ENCODE peak calls at places on chromosomes 11 and 22, in seven cellular contexts. One of them, this sample, is unnamed.

GRCh38 chr22:49600452-49600847 is 227.2 kb downstream of the BRD1 start:
- DNase-seq in lower leg skin: no peak
- DNase-seq in adrenal gland: no peak
- DNase-seq in ovary: no peak
- DNase-seq in testis: no peak
- DNase-seq in uterus: no peak
- DNase-seq in transverse colon: no peak
- DNase-seq in this sample: no peak

GRCh38 chr11:38948392-38948791 is 2350.4 kb upstream of the RAG2 start:
- DNase-seq in adrenal gland: no peak
- DNase-seq in uterus: no peak
- DNase-seq in lower leg skin: no peak
- DNase-seq in ovary: no peak
- DNase-seq in transverse colon: no peak
- DNase-seq in testis: no peak
- DNase-seq in this sample: no peak

GRCh38 chr11:12461516-12461915 is 84.1 kb downstream of the PARVA start:
- DNase-seq in testis: no peak
- DNase-seq in uterus: no peak
- DNase-seq in lower leg skin: no peak
- DNase-seq in ovary: no peak
- DNase-seq in transverse colon: no peak
- DNase-seq in adrenal gland: peak
- DNase-seq in this sample: no peak

GRCh38 chr11:12811861-12812260 is 137.6 kb downstream of the TEAD1 start:
- DNase-seq in testis: no peak
- DNase-seq in ovary: no peak
- DNase-seq in lower leg skin: no peak
- DNase-seq in uterus: no peak
- DNase-seq in adrenal gland: no peak
- DNase-seq in transverse colon: no peak
- DNase-seq in this sample: no peak

GRCh38 chr11:77071671-77072605 is 5.2 kb downstream of the CAPN5 start:
- DNase-seq in uterus: peak
- DNase-seq in transverse colon: peak
- DNase-seq in lower leg skin: no peak
- DNase-seq in ovary: no peak
- DNase-seq in adrenal gland: peak
- DNase-seq in testis: no peak
- DNase-seq in this sample: no peak

GRCh38 chr11:74681686-74682651 is 49.3 kb downstream of the CHRDL2 start:
- DNase-seq in transverse colon: peak
- DNase-seq in testis: no peak
- DNase-seq in ovary: no peak
- DNase-seq in adrenal gland: no peak
- DNase-seq in uterus: peak
- DNase-seq in lower leg skin: no peak
- DNase-seq in this sample: no peak

GRCh38 chr11:118530683-118531596 is at the start of gene TMEM25:
- DNase-seq in lower leg skin: no peak
- DNase-seq in ovary: peak
- DNase-seq in testis: peak
- DNase-seq in adrenal gland: peak
- DNase-seq in uterus: peak
- DNase-seq in transverse colon: peak
- DNase-seq in this sample: peak

GRCh38 chr11:7964873-7965272 is 374 bp downstream of the NLRP10 start:
- DNase-seq in lower leg skin: no peak
- DNase-seq in uterus: no peak
- DNase-seq in transverse colon: no peak
- DNase-seq in testis: no peak
- DNase-seq in adrenal gland: no peak
- DNase-seq in ovary: no peak
- DNase-seq in this sample: no peak

GRCh38 chr11:80165763-80166162 is 724.9 kb upstream of the TENM4 start:
- DNase-seq in ovary: no peak
- DNase-seq in testis: no peak
- DNase-seq in adrenal gland: no peak
- DNase-seq in uterus: no peak
- DNase-seq in transverse colon: no peak
- DNase-seq in lower leg skin: no peak
- DNase-seq in this sample: no peak

GRCh38 chr11:17171916-17172315 is 35.9 kb downstream of the PIK3C2A start:
- DNase-seq in transverse colon: no peak
- DNase-seq in testis: no peak
- DNase-seq in adrenal gland: no peak
- DNase-seq in uterus: no peak
- DNase-seq in lower leg skin: no peak
- DNase-seq in ovary: no peak
- DNase-seq in this sample: no peak

GRCh38 chr11:122717264-122717867 is 61.8 kb downstream of the UBASH3B start:
- DNase-seq in adrenal gland: peak
- DNase-seq in ovary: no peak
- DNase-seq in testis: no peak
- DNase-seq in transverse colon: peak
- DNase-seq in uterus: no peak
- DNase-seq in lower leg skin: no peak
- DNase-seq in this sample: peak

GRCh38 chr22:19893363-19893762 is 38.7 kb upstream of the GNB1L start:
- DNase-seq in adrenal gland: no peak
- DNase-seq in uterus: no peak
- DNase-seq in testis: no peak
- DNase-seq in ovary: no peak
- DNase-seq in lower leg skin: no peak
- DNase-seq in transverse colon: no peak
- DNase-seq in this sample: no peak

GRCh38 chr22:36953239-36954080 is 40.0 kb downstream of the CSF2RB start:
- DNase-seq in ovary: no peak
- DNase-seq in testis: no peak
- DNase-seq in lower leg skin: no peak
- DNase-seq in transverse colon: no peak
- DNase-seq in uterus: no peak
- DNase-seq in adrenal gland: peak
- DNase-seq in this sample: no peak

GRCh38 chr11:44016129-44016528 is 31.7 kb upstream of the ACCSL start:
- DNase-seq in lower leg skin: no peak
- DNase-seq in adrenal gland: peak
- DNase-seq in uterus: peak
- DNase-seq in ovary: no peak
- DNase-seq in transverse colon: no peak
- DNase-seq in testis: peak
- DNase-seq in this sample: no peak

GRCh38 chr11:12029738-12030363 is 21.4 kb upstream of the DKK3 start:
- DNase-seq in ovary: no peak
- DNase-seq in uterus: no peak
- DNase-seq in transverse colon: no peak
- DNase-seq in testis: no peak
- DNase-seq in adrenal gland: no peak
- DNase-seq in lower leg skin: no peak
- DNase-seq in this sample: no peak

GRCh38 chr11:11157201-11157600 is 195.8 kb downstream of the CSNK2A3 start:
- DNase-seq in testis: peak
- DNase-seq in ovary: no peak
- DNase-seq in adrenal gland: no peak
- DNase-seq in transverse colon: no peak
- DNase-seq in lower leg skin: no peak
- DNase-seq in uterus: no peak
- DNase-seq in this sample: peak

GRCh38 chr11:88555018-88555828 is 217.7 kb upstream of the CTSC start:
- DNase-seq in transverse colon: no peak
- DNase-seq in adrenal gland: no peak
- DNase-seq in ovary: no peak
- DNase-seq in testis: peak
- DNase-seq in lower leg skin: peak
- DNase-seq in uterus: peak
- DNase-seq in this sample: no peak

GRCh38 chr11:127226959-127227358 is 226.4 kb upstream of the KIRREL3 start:
- DNase-seq in lower leg skin: no peak
- DNase-seq in ovary: no peak
- DNase-seq in transverse colon: no peak
- DNase-seq in uterus: no peak
- DNase-seq in adrenal gland: no peak
- DNase-seq in testis: no peak
- DNase-seq in this sample: no peak

GRCh38 chr22:30080805-30081204 is 541 bp downstream of the HORMAD2 start:
- DNase-seq in testis: no peak
- DNase-seq in ovary: no peak
- DNase-seq in adrenal gland: no peak
- DNase-seq in lower leg skin: no peak
- DNase-seq in transverse colon: no peak
- DNase-seq in uterus: no peak
- DNase-seq in this sample: no peak

GRCh38 chr22:37664249-37665101 is 6.0 kb downstream of the PDXP start:
- DNase-seq in testis: peak
- DNase-seq in adrenal gland: no peak
- DNase-seq in lower leg skin: no peak
- DNase-seq in uterus: no peak
- DNase-seq in ovary: no peak
- DNase-seq in transverse colon: peak
- DNase-seq in this sample: no peak

GRCh38 chr11:128663824-128664223 is 30.0 kb upstream of the FLI1 start:
- DNase-seq in testis: no peak
- DNase-seq in adrenal gland: no peak
- DNase-seq in uterus: no peak
- DNase-seq in ovary: no peak
- DNase-seq in lower leg skin: no peak
- DNase-seq in transverse colon: no peak
- DNase-seq in this sample: no peak

GRCh38 chr22:20526628-20527355 is 19.4 kb downstream of the MED15 start:
- DNase-seq in uterus: no peak
- DNase-seq in adrenal gland: no peak
- DNase-seq in transverse colon: no peak
- DNase-seq in testis: no peak
- DNase-seq in lower leg skin: no peak
- DNase-seq in ovary: no peak
- DNase-seq in this sample: no peak

GRCh38 chr22:32858121-32858703 is 56.7 kb downstream of the TIMP3 start:
- DNase-seq in transverse colon: no peak
- DNase-seq in lower leg skin: no peak
- DNase-seq in ovary: no peak
- DNase-seq in adrenal gland: no peak
- DNase-seq in testis: no peak
- DNase-seq in uterus: no peak
- DNase-seq in this sample: no peak

GRCh38 chr11:117913736-117914397 is 15.3 kb downstream of the TMPRSS13 start:
- DNase-seq in uterus: no peak
- DNase-seq in lower leg skin: no peak
- DNase-seq in adrenal gland: no peak
- DNase-seq in testis: no peak
- DNase-seq in transverse colon: no peak
- DNase-seq in ovary: no peak
- DNase-seq in this sample: no peak

GRCh38 chr11:83472831-83473230 is 186.7 kb upstream of the CCDC90B start:
- DNase-seq in transverse colon: no peak
- DNase-seq in lower leg skin: no peak
- DNase-seq in adrenal gland: no peak
- DNase-seq in testis: no peak
- DNase-seq in ovary: no peak
- DNase-seq in uterus: no peak
- DNase-seq in this sample: no peak

GRCh38 chr11:123408619-123409455 is 21.2 kb upstream of the GRAMD1B start:
- DNase-seq in lower leg skin: no peak
- DNase-seq in ovary: no peak
- DNase-seq in testis: no peak
- DNase-seq in adrenal gland: no peak
- DNase-seq in transverse colon: no peak
- DNase-seq in uterus: no peak
- DNase-seq in this sample: no peak

GRCh38 chr11:124875401-124875800 is 10.2 kb downstream of the ROBO3 start:
- DNase-seq in lower leg skin: no peak
- DNase-seq in uterus: no peak
- DNase-seq in ovary: peak
- DNase-seq in testis: no peak
- DNase-seq in adrenal gland: peak
- DNase-seq in transverse colon: no peak
- DNase-seq in this sample: no peak

GRCh38 chr11:4388221-4388620 is 5.3 kb downstream of the TRIM21 start:
- DNase-seq in uterus: no peak
- DNase-seq in lower leg skin: no peak
- DNase-seq in adrenal gland: no peak
- DNase-seq in ovary: no peak
- DNase-seq in testis: no peak
- DNase-seq in transverse colon: no peak
- DNase-seq in this sample: no peak

GRCh38 chr11:4393209-4394196 is at the start of gene TRIM21:
- DNase-seq in adrenal gland: peak
- DNase-seq in transverse colon: peak
- DNase-seq in testis: peak
- DNase-seq in lower leg skin: peak
- DNase-seq in ovary: peak
- DNase-seq in uterus: peak
- DNase-seq in this sample: peak
- TF ChIP-seq POLR2A in adrenal gland: peak
- TF ChIP-seq POLR2A in transverse colon: peak
- TF ChIP-seq POLR2A in testis: no peak
- TF ChIP-seq POLR2A in lower leg skin: no peak
- TF ChIP-seq POLR2A in ovary: peak
- TF ChIP-seq POLR2A in uterus: peak
- TF ChIP-seq POLR2A in this sample: peak

GRCh38 chr11:1842149-1843097 is 3.6 kb downstream of the TNNI2 start:
- DNase-seq in adrenal gland: peak
- DNase-seq in uterus: no peak
- DNase-seq in testis: peak
- DNase-seq in lower leg skin: no peak
- DNase-seq in transverse colon: no peak
- DNase-seq in ovary: no peak
- DNase-seq in this sample: no peak
- TF ChIP-seq POLR2A in adrenal gland: peak
- TF ChIP-seq POLR2A in uterus: no peak
- TF ChIP-seq POLR2A in testis: no peak
- TF ChIP-seq POLR2A in lower leg skin: no peak
- TF ChIP-seq POLR2A in transverse colon: no peak
- TF ChIP-seq POLR2A in ovary: no peak
- TF ChIP-seq POLR2A in this sample: no peak

DNA sequence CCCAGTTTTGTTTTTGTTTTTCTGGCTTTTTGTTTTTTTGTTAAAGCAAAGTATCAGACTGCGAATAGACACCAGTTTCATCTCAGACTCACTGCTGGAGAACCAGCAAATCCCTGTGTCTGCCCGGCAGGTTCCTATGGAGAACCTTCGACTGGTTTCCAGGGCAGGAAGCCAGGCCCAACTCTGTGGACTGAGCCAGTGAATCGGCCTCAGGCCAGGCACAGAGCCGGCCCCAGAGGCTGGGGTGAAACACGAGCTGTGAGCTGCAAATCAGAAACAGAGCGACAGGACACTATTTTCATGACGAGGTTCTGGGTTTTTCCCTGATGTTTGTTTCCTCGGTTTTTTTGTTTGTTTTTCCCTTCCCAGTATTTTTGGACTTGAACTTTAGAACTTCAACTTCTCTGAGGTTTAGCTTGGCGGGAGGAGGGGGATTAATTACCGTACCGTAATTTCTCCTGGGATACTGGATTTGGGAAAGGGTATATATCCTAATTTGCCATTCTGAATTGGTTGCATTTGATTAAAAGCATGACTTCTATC is 15.9 kb upstream of the B4GALNT4 start:
- DNase-seq in ovary: peak
- DNase-seq in lower leg skin: peak
- DNase-seq in uterus: peak
- DNase-seq in testis: peak
- DNase-seq in adrenal gland: peak
- DNase-seq in transverse colon: peak
- DNase-seq in this sample: no peak
- TF ChIP-seq POLR2A in ovary: peak
- TF ChIP-seq POLR2A in lower leg skin: no peak
- TF ChIP-seq POLR2A in uterus: peak
- TF ChIP-seq POLR2A in testis: no peak
- TF ChIP-seq POLR2A in adrenal gland: no peak
- TF ChIP-seq POLR2A in transverse colon: no peak
- TF ChIP-seq POLR2A in this sample: no peak

GRCh38 chr11:96189351-96189750 is 153.6 kb downstream of the MAML2 start:
- DNase-seq in lower leg skin: no peak
- DNase-seq in testis: no peak
- DNase-seq in transverse colon: no peak
- DNase-seq in uterus: no peak
- DNase-seq in ovary: no peak
- DNase-seq in adrenal gland: no peak
- DNase-seq in this sample: no peak
- TF ChIP-seq POLR2A in lower leg skin: no peak
- TF ChIP-seq POLR2A in testis: no peak
- TF ChIP-seq POLR2A in transverse colon: no peak
- TF ChIP-seq POLR2A in uterus: no peak
- TF ChIP-seq POLR2A in ovary: no peak
- TF ChIP-seq POLR2A in adrenal gland: no peak
- TF ChIP-seq POLR2A in this sample: no peak